ENCODE peak calls at places on chromosomes 12 and 14, in six cellular contexts. Z is A549, P is stomach, R is IMR-90, O is GM12891, W is Peyer's patch. Q is an unnamed sample.

GRCh38 chr14:93332032-93332852 is 594 bp downstream of the BTBD7 start:
- DNase-seq in Z (no peak), O (peak; percentile 37), P (peak; percentile 74), R (peak; percentile 49), W (peak; percentile 84), Q (peak; percentile 82)

GRCh38 chr14:101480747-101481530 is 80.4 kb upstream of the DIO3 start:
- DNase-seq in W (peak; percentile 42), P (peak; percentile 15), R (peak; percentile 82), Z (peak; percentile 85), O (no peak), Q (no peak)

GRCh38 chr12:6963016-6963731 is 7.3 kb downstream of the PHB2 start:
- DNase-seq in Z (no peak), R (no peak), W (peak; percentile 95), P (peak; percentile 95), O (no peak), Q (no peak)

GRCh38 chr12:98154850-98155249 is 360.5 kb upstream of the TMPO start:
- DNase-seq in O (no peak), Z (no peak), R (no peak), P (no peak), W (no peak), Q (peak; percentile 2)

GRCh38 chr14:20415723-20416622 is 2.7 kb upstream of the TEP1 start:
- DNase-seq in R (peak; percentile 61), Z (peak; percentile 44), O (no peak), P (no peak), W (no peak), Q (peak; percentile 75)

GRCh38 chr14:92692822-92693226 is 55.6 kb downstream of the LGMN start:
- DNase-seq in P (peak; percentile 75), O (no peak), W (peak; percentile 76), R (peak; percentile 29), Z (no peak), Q (no peak)

GRCh38 chr14:102442241-102443211 is 67.0 kb downstream of the ANKRD9 start:
- DNase-seq in R (peak; percentile 22), O (no peak), W (peak; percentile 84), P (no peak), Z (no peak), Q (no peak)

GRCh38 chr12:103169-103981 is 36.8 kb downstream of the IQSEC3 start:
- DNase-seq in P (no peak), W (no peak), O (no peak), R (no peak), Z (peak; percentile 20), Q (peak; percentile 23)

GRCh38 chr14:73744874-73745529 is 30.8 kb upstream of the PNMA1 start:
- DNase-seq in P (peak; percentile 71), O (no peak), W (peak; percentile 90), R (no peak), Z (no peak), Q (no peak)

GRCh38 chr12:16726879-16727278 is 120.9 kb upstream of the LMO3 start:
- DNase-seq in P (no peak), R (peak; percentile 16), W (no peak), Z (no peak), O (no peak), Q (no peak)

GRCh38 chr12:58884916-58885315 is 35.4 kb downstream of the LRIG3 start:
- DNase-seq in R (no peak), W (no peak), P (no peak), O (no peak), Z (no peak), Q (no peak)

DNA sequence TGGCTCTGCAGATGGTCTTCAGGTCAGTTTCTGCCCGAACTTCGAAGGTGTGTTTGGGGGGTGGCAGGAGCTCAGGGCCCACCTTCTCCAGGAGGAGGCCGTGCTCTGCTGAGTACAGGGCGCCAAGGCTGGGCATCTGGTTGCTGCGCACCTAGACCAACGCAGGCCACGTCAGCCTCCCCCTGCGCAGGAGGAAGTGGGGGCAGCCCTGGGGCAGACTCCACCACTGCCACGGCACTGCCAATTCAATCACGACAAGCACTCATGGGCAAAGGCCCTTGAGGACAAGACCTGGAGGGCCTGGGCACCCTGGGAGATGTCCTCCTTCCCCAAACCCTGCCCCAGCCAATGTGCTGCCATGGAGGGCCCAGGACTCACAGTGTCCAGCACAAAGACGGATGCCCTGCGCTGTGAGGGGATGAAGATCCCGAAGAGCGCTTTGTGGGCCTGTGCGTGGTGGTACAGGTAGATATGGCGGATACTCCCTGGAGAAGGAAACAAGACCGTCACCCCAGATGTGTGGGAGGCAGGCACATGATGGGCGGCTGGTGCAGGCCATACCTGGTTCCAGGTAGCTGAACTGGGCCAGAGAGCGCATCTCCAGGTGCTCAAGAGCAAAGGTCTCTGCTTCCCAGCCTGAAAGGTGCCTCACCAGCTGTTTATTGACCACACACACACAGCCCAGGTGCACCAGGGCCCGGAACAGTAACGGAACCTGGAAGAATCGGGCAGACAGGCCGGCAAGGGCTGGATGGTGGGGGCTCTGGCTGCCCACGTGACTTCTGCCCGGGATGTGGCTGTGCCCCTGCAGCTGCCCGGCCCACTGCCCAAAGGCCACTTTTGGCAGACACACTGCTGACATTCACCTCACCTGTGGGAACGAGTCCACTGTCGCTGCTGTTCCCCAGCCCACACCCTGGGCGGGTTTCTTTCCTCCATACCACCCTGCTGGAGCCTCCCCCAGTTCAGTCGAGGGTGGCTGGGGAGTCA is 24.6 kb downstream of the P2RX2 start:
- DNase-seq in P (no peak), Z (no peak), O (no peak), R (no peak), W (no peak), Q (no peak)
- TF ChIP-seq POLR2A in P (no peak), Z (no peak), O (no peak), R (no peak), W (no peak), Q (no peak)

GRCh38 chr14:24366664-24367505 is 1.1 kb upstream of the NFATC4 start:
- DNase-seq in W (peak; percentile 89), P (peak; percentile 93), Z (peak; percentile 43), O (peak; percentile 74), R (peak; percentile 89), Q (peak; percentile 49)
- TF ChIP-seq POLR2A in W (peak; percentile 50), P (no peak), Z (no peak), O (no peak), R (no peak), Q (peak; percentile 34)

GRCh38 chr14:91377700-91378652 is 39.6 kb downstream of the CCDC88C start:
- DNase-seq in P (no peak), W (peak; percentile 71), O (no peak), Z (no peak), R (no peak), Q (peak; percentile 17)

GRCh38 chr14:91378945-91379932 is 38.4 kb downstream of the CCDC88C start:
- DNase-seq in Z (no peak), R (no peak), P (no peak), O (no peak), W (no peak), Q (no peak)

GRCh38 chr14:91375748-91376452 is 41.7 kb downstream of the CCDC88C start:
- DNase-seq in Z (no peak), O (no peak), W (no peak), P (no peak), R (no peak), Q (no peak)

GRCh38 chr14:91374897-91375747 is 42.5 kb downstream of the CCDC88C start:
- DNase-seq in R (no peak), O (no peak), W (no peak), P (peak; percentile 76), Z (no peak), Q (no peak)

DNA sequence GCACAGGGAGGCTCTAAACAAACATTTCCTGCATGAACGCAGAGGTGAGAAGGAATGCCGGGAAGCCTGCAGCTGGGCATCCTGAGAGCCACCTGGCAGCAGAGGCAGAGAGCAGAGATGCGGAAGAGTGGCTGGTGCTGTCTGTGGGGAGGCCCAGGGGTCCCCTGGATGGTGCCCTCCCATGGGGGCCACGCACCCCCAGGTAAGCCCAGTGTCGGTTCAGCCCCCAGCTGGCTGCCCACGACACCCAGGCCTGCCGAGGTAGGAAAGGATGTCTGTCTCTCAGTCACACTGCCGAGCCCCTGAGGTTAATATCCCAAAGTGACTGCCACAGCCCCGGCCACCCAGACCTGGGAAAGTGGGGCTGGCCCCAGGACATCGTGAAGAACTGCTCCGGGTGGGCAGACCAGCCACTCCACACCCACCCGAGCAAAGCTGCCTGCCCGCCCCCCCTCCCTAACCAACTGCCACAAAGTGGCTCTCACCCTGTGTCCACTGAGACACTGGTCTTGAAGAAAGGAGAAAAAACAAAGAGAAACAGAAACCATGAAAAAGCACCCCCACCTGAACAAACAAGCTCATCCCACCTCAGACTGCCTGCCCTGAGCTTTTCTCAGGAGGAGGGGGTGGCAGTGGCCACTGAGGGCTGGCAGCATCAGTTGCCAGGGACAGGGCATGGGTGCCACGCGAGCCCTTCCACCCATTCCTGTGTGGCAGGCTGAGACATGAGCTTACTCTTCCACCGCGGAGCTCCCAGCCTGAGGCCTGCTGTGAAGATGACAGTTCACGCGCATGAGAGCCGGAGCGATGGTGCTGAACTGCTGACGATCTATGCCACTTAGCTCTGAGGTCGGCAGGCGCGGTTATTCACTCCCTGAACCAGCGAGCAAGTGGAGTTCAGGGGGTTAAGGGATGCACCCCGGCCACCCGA is 40.8 kb downstream of the CCDC88C start:
- DNase-seq in P (no peak), R (no peak), W (no peak), O (no peak), Z (no peak), Q (no peak)
- TF ChIP-seq POLR2A in P (no peak), R (no peak), W (no peak), O (no peak), Z (no peak), Q (no peak)

GRCh38 chr12:12784116-12784515 is 1.3 kb upstream of the APOLD1 start:
- DNase-seq in W (no peak), R (no peak), P (no peak), Z (no peak), O (no peak), Q (no peak)

GRCh38 chr12:12774791-12775190 is 10.7 kb upstream of the APOLD1 start:
- DNase-seq in R (peak; percentile 10), W (no peak), O (no peak), P (no peak), Z (no peak), Q (no peak)

GRCh38 chr12:12776261-12776660 is 9.2 kb upstream of the APOLD1 start:
- DNase-seq in Z (no peak), W (no peak), P (peak; percentile 37), O (no peak), R (peak; percentile 23), Q (no peak)

GRCh38 chr12:12777056-12777455 is 8.4 kb upstream of the APOLD1 start:
- DNase-seq in O (no peak), R (no peak), W (no peak), Z (no peak), P (no peak), Q (no peak)

GRCh38 chr12:12779529-12779928 is 5.9 kb upstream of the APOLD1 start:
- DNase-seq in O (no peak), R (peak; percentile 96), W (no peak), P (no peak), Z (peak; percentile 58), Q (peak; percentile 40)
- TF ChIP-seq POLR2A in O (no peak), R (no peak), W (no peak), P (no peak), Z (no peak), Q (no peak)

DNA sequence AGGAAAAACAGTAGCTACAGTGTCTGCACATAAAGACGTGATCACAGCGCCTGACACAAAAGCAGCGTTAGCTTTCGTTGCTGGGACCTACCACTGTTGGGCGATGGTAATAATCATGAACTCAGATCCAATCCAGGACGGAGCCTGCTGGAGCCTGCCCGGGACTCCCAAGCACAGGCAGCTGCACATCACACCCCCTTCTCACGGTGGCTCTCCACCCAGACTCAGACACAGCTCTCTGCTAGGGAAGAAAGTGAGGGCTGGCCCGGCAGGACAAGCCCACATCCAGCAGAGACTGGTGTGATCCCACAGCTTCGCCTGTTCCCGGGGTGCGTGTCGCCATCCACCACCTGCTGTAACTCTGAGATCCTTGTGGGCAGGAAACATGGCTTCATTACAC is 49.9 kb upstream of the FOXN3 start:
- DNase-seq in Z (no peak), P (no peak), O (no peak), R (peak; percentile 22), W (no peak), Q (no peak)
- TF ChIP-seq POLR2A in Z (no peak), P (no peak), O (no peak), R (no peak), W (no peak), Q (no peak)

Q was measured in erythroblast.